ENCODE peak calls at places on chromosomes 7 and 10, in nine cellular contexts. J is NCI-H69; Y is activated naive CD4-positive, alpha-beta T cell; E is stimulated activated CD4-positive, alpha-beta T cell treated with anti-CD3 and anti-CD28 coated beads, Interleukin-1b, Interleukin-23, amount 100 ng/mL, for 1 hour; W is amygdala; A is NCI-H446 treated with DMSO at 0.1 percent for 48 hours; Z is activated CD4-positive, CD25-positive, alpha-beta regulatory T cell; I is body of pancreas; S is AG08396. U is an unnamed sample.

GRCh38 chr10:110514848-110515247 is 17.1 kb downstream of the DUSP5 start:
- DNase-seq in Y (no peak), W (no peak), J (no peak), A (no peak), Z (no peak), E (no peak), I (no peak), S (no peak), U (no peak)

GRCh38 chr10:78906734-78907385 is 161.9 kb upstream of the ZMIZ1 start:
- DNase-seq in W (no peak), A (no peak), E (no peak), S (no peak), Y (no peak), I (no peak), Z (no peak), J (no peak), U (no peak)

GRCh38 chr7:150446288-150446938 is 4.0 kb upstream of the GIMAP8 start:
- DNase-seq in I (no peak), A (no peak), S (no peak), Z (no peak), E (no peak), W (no peak), Y (no peak), J (peak; percentile 86), U (no peak)

GRCh38 chr10:50653142-50653541 is 29.4 kb upstream of the SGMS1 start:
- DNase-seq in S (peak; percentile 34), Y (no peak), A (no peak), J (peak; percentile 11), W (no peak), I (peak; percentile 38), Z (no peak), E (no peak), U (no peak)

GRCh38 chr10:1061930-1062769 is 6.0 kb downstream of the WDR37 start:
- DNase-seq in S (no peak), Z (no peak), E (no peak), Y (no peak), I (no peak), W (no peak), J (no peak), A (no peak), U (no peak)

GRCh38 chr7:40095226-40095625 is 39.2 kb downstream of the MPLKIP start:
- DNase-seq in S (no peak), A (no peak), Z (no peak), E (no peak), I (no peak), J (no peak), W (no peak), Y (no peak), U (no peak)

GRCh38 chr7:142380064-142380463 is 122.2 kb upstream of the PRSS58 start:
- DNase-seq in Y (no peak), W (no peak), E (no peak), J (peak; percentile 74), I (no peak), Z (no peak), S (no peak), A (no peak), U (peak; percentile 49)

GRCh38 chr7:154872811-154873570 is 129.9 kb downstream of the PAXIP1 start:
- DNase-seq in Y (no peak), A (no peak), J (no peak), Z (no peak), W (no peak), S (no peak), E (no peak), I (no peak), U (no peak)

GRCh38 chr7:139613971-139614411 is 90.5 kb downstream of the CLEC2L start:
- DNase-seq in J (peak; percentile 56), E (no peak), A (no peak), Y (no peak), W (no peak), I (no peak), Z (no peak), S (no peak), U (no peak)

U was measured in D721Med.